ENCODE peak calls at places on chromosome 22, in eight cellular contexts. Z is CD8-positive, alpha-beta T cell; K is colonic mucosa; C is breast epithelium; G is tibial nerve; I is tibial artery; F is lower lobe of right lung; U is kidney. P is an unnamed sample. For H3K4me1, the result is how much of the 10 kb centered on the place peaks cover.

GRCh38 chr22:23065069-23065451 is 5.3 kb upstream of the GNAZ start:
- DNase-seq in Z (peak), K (no peak), C (peak), G (no peak), I (no peak), F (peak), U (peak), P (no peak)

GRCh38 chr22:45200230-45200629 is 36.5 kb downstream of the NUP50 start:
- DNase-seq in Z (no peak), K (no peak), C (no peak), G (no peak), I (no peak), F (peak), U (no peak), P (no peak)

GRCh38 chr22:22893891-22894739 is 6.5 kb downstream of the IGLL5 start:
- DNase-seq in Z (no peak), K (no peak), C (peak), G (no peak), I (peak), F (no peak), U (no peak), P (no peak)

GRCh38 chr22:36907464-36907863 is 6.0 kb upstream of the CSF2RB start:
- DNase-seq in Z (no peak), K (no peak), C (no peak), G (no peak), I (no peak), F (no peak), U (no peak), P (no peak)

GRCh38 chr22:37043828-37044538 is 7.6 kb upstream of the KCTD17 start:
- DNase-seq in Z (peak), K (peak), C (peak), G (peak), I (no peak), F (peak), U (peak), P (no peak)

GRCh38 chr22:37165940-37166674 is 16.4 kb upstream of the IL2RB start:
- DNase-seq in Z (peak), K (no peak), C (no peak), G (no peak), I (no peak), F (peak), U (peak), P (no peak)

GRCh38 chr22:45162531-45162930 is 1.2 kb upstream of the NUP50 start:
- DNase-seq in Z (no peak), K (peak), C (no peak), G (no peak), I (no peak), F (no peak), U (no peak), P (no peak)

GRCh38 chr22:22384668-22385244 is 123.8 kb downstream of the ZNF280B start:
- DNase-seq in Z (no peak), K (no peak), C (no peak), G (no peak), I (no peak), F (no peak), U (no peak), P (no peak)

GRCh38 chr22:27748355-27749168 is 53.0 kb downstream of the MN1 start:
- DNase-seq in Z (no peak), K (no peak), C (no peak), G (no peak), I (no peak), F (no peak), U (no peak), P (no peak)

GRCh38 chr22:37634505-37635002 is 4.9 kb upstream of the SH3BP1 start:
- DNase-seq in Z (no peak), K (no peak), C (no peak), G (no peak), I (no peak), F (no peak), U (no peak), P (no peak)

GRCh38 chr22:40533712-40534378 is 102.7 kb downstream of the MRTFA start:
- DNase-seq in Z (peak), K (no peak), C (no peak), G (peak), I (no peak), F (no peak), U (no peak), P (peak)

GRCh38 chr22:45083659-45084305 is 74.0 kb upstream of the PHF21B start:
- DNase-seq in Z (no peak), K (no peak), C (no peak), G (no peak), I (no peak), F (no peak), U (no peak), P (peak)

GRCh38 chr22:38906024-38906423 is 34.0 kb upstream of the CBX6 start:
- DNase-seq in Z (no peak), K (no peak), C (no peak), G (no peak), I (no peak), F (no peak), U (no peak), P (no peak)

GRCh38 chr22:44915441-44915840 is 94.4 kb downstream of the PHF21B start:
- DNase-seq in Z (no peak), K (no peak), C (peak), G (no peak), I (no peak), F (peak), U (peak), P (no peak)

GRCh38 chr22:48675141-48675827 is 1152.4 kb downstream of the BRD1 start:
- DNase-seq in Z (no peak), K (no peak), C (no peak), G (no peak), I (no peak), F (no peak), U (peak), P (no peak)

GRCh38 chr22:21449531-21450319 is 17.5 kb upstream of the TMEM191C start:
- DNase-seq in Z (no peak), K (peak), C (peak), G (no peak), I (peak), F (peak), U (peak), P (no peak)

GRCh38 chr22:47837703-47838102 is 1075.3 kb downstream of the TBC1D22A start:
- DNase-seq in Z (no peak), K (no peak), C (no peak), G (no peak), I (no peak), F (no peak), U (no peak), P (no peak)

GRCh38 chr22:37971475-37972434 is 12.6 kb downstream of the SOX10 start:
- DNase-seq in Z (no peak), K (no peak), C (no peak), G (no peak), I (no peak), F (no peak), U (no peak), P (no peak)

GRCh38 chr22:44139773-44140172 is 41.0 kb upstream of the PARVG start:
- DNase-seq in Z (no peak), K (no peak), C (no peak), G (no peak), I (no peak), F (no peak), U (peak), P (no peak)

GRCh38 chr22:44616461-44616860 is 85.5 kb upstream of the PRR5 start:
- DNase-seq in Z (no peak), K (no peak), C (no peak), G (no peak), I (no peak), F (peak), U (no peak), P (no peak)

GRCh38 chr22:36816635-36817428 is at the start of gene PVALB:
- DNase-seq in Z (no peak), K (no peak), C (no peak), G (no peak), I (no peak), F (peak), U (no peak), P (no peak)

GRCh38 chr22:37193629-37194191 is 5.7 kb upstream of the C1QTNF6 start:
- DNase-seq in Z (peak), K (peak), C (peak), G (no peak), I (peak), F (peak), U (peak), P (peak)

GRCh38 chr22:39995346-39996252 is 845 bp downstream of the FAM83F start:
- DNase-seq in Z (no peak), K (peak), C (no peak), G (no peak), I (no peak), F (no peak), U (peak), P (no peak)

GRCh38 chr22:38649841-38650522 is 6.2 kb downstream of the FAM227A start:
- DNase-seq in Z (no peak), K (no peak), C (no peak), G (no peak), I (no peak), F (no peak), U (no peak), P (peak)

GRCh38 chr22:39462443-39463147 is 5.8 kb downstream of the MGAT3 start:
- DNase-seq in Z (no peak), K (no peak), C (no peak), G (no peak), I (no peak), F (no peak), U (peak), P (no peak)

GRCh38 chr22:39208013-39208680 is 36.6 kb downstream of the PDGFB start:
- DNase-seq in Z (no peak), K (no peak), C (no peak), G (no peak), I (no peak), F (peak), U (peak), P (no peak)

GRCh38 chr22:38569181-38569971 is 607 bp downstream of the DMC1 start:
- DNase-seq in Z (no peak), K (no peak), C (no peak), G (no peak), I (no peak), F (no peak), U (peak), P (no peak)

GRCh38 chr22:27377501-27377900 is 424.1 kb downstream of the MN1 start:
- DNase-seq in Z (no peak), K (no peak), C (no peak), G (no peak), I (no peak), F (no peak), U (no peak), P (no peak)

GRCh38 chr22:27576815-27577564 is 224.6 kb downstream of the MN1 start:
- DNase-seq in Z (no peak), K (no peak), C (no peak), G (no peak), I (no peak), F (no peak), U (no peak), P (no peak)

GRCh38 chr22:39954584-39955055 is 5.6 kb upstream of the TMA7B start:
- DNase-seq in Z (no peak), K (no peak), C (no peak), G (peak), I (no peak), F (no peak), U (no peak), P (peak)

GRCh38 chr22:44567846-44568493 is 69.9 kb upstream of the RTL6 start:
- DNase-seq in Z (peak), K (peak), C (peak), G (no peak), I (no peak), F (peak), U (no peak), P (no peak)

GRCh38 chr22:48615171-48616008 is 1212.3 kb downstream of the BRD1 start:
- DNase-seq in Z (no peak), K (no peak), C (no peak), G (no peak), I (no peak), F (no peak), U (no peak), P (no peak)

GRCh38 chr22:37521236-37521739 is 2.1 kb upstream of the CARD10 start:
- DNase-seq in Z (no peak), K (peak), C (no peak), G (no peak), I (no peak), F (no peak), U (peak), P (no peak)

GRCh38 chr22:37147186-37147990 is 2.3 kb downstream of the IL2RB start:
- DNase-seq in Z (no peak), K (no peak), C (no peak), G (no peak), I (no peak), F (no peak), U (peak), P (no peak)

GRCh38 chr22:40237241-40237640 is 59.5 kb downstream of the TNRC6B start:
- DNase-seq in Z (no peak), K (no peak), C (no peak), G (no peak), I (no peak), F (no peak), U (no peak), P (no peak)

GRCh38 chr22:44493206-44493605 is 4.8 kb downstream of the RTL6 start:
- DNase-seq in Z (peak), K (no peak), C (no peak), G (no peak), I (no peak), F (no peak), U (no peak), P (no peak)

GRCh38 chr22:39724390-39724789 is 153.8 kb downstream of the CACNA1I start:
- DNase-seq in Z (no peak), K (no peak), C (peak), G (no peak), I (no peak), F (no peak), U (no peak), P (no peak)

GRCh38 chr22:48483764-48484528 is 1343.7 kb downstream of the BRD1 start:
- DNase-seq in Z (no peak), K (no peak), C (peak), G (no peak), I (no peak), F (peak), U (peak), P (no peak)

GRCh38 chr22:31754813-31755212 is 994 bp downstream of the DEPDC5 start:
- DNase-seq in Z (no peak), K (no peak), C (no peak), G (no peak), I (no peak), F (no peak), U (no peak), P (no peak)

DNA sequence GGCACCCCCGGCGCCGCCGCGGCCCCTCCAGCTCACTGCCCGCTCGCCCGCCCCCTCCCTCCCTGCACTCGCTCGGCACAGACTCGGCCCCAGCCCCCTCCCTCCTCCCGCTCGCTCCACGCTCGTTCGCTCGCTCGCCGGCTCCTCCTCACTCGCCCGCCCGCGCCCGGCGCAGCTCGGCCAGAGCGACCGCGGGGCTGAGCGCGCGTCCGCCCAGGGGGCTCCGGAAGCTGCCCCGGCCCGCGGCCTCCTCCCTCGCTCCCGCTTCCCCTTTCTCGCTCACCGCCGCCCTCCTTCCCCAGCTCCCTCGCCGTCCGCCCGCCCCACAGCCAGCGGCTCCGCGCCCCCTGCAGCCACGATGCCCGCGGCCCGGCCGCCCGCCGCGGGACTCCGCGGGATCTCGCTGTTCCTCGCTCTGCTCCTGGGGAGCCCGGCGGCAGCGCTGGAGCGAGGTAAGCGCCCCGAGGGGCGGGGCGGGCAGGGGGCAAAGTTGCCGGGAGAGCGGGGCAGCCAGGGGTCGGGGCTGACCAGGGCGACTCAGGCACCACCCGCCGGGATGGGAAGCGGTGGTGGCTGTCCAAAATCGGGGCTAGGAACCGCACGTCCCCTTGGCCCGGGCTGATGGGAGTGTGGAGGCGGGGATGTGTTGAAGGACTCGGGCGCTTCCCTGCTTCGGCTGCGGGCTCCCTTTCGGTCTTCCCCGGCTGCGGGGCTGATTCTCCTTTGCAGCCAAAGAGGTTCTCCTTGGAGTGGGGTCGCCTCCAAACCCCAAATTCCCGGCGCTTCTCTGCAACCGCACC is at the start of gene SEZ6L:
- DNase-seq in Z (no peak), K (no peak), C (no peak), G (no peak), I (no peak), F (peak), U (no peak), P (no peak)
- TF ChIP-seq CTCF in Z (no peak), K (no peak), C (no peak), G (no peak), I (no peak), F (no peak), U (no peak), P (no peak)

DNA sequence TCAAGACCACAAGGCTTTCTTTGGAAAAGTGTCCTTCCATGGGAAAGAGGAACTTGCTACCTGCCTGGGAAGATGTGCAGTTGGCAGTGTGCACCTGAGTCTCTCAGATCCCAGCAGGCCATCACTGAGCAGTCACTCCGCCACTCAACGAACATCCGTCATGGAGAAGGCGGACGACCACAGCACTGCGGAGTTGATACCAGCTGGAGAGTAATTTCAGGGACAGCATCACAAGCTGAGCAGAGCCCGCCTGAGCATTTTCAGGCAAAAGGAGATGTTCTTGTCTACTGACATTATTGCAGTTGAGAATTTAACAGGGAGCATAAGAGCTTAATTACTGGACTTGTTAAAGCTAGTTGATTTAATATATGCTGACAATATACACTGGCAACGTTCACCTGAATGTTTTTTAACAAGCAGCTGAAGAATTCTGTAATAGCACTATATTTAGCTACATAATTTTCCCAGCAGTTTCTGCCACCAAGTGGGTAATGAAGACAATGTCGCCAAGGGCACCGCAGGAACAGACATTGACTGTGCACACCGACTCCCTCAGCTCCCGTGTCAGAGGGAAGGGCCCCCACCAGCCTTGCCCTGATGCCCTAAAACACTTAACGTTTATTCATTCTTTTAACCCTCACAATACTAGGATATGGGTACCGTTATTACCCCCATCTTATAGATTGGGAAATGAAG is 52.4 kb upstream of the ARFGAP3 start:
- DNase-seq in Z (no peak), K (no peak), C (no peak), G (no peak), I (no peak), F (peak), U (no peak), P (no peak)
- H3K4me1 ChIP-seq in Z (under half), K (under half), C (under half), G (under half), I (half or more), F (half or more), U (under half), P (under half)

GRCh38 chr22:32841175-32841574 is 39.7 kb downstream of the TIMP3 start:
- DNase-seq in Z (no peak), K (no peak), C (no peak), G (no peak), I (no peak), F (no peak), U (no peak), P (no peak)
- H3K27ac ChIP-seq in Z (no peak), K (no peak), C (no peak), G (no peak), I (no peak), F (peak), U (peak), P (no peak)

DNA sequence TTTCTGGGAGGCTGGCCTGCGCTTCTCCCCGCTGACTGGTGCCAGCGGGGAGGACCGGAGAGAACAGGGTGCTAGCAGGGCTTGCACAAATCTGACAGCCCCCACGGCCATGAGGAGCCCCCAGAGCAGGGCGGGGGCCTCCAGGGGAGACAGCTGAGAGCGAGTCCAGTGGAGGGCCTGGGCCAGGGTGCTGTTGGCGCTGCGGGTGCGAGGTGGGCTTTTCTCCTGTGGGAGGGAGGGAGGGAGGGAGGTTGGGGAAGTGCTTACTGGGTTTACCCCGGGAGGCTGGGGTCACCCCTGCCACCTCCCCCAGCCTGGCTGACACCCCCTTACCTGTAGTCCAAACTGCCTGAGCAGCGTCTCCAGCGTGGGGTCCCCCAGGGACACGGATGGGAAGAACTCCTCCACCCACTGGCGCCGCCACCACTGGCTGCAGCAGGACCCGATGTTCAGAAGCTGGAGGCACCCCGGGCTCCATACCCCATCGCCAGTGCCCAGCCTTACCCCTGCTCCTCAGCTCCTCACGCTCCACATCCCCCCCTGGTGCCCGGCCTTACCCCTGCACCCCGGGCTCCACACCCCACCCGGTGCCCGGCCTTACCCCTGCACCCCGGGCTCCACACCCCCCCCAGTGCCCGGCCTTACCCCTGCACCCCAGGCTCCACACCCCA is 3.9 kb downstream of the LMF2 start:
- DNase-seq in Z (no peak), K (no peak), C (no peak), G (no peak), I (no peak), F (peak), U (peak), P (no peak)
- TF ChIP-seq CTCF in Z (no peak), K (no peak), C (no peak), G (no peak), I (no peak), F (no peak), U (no peak), P (peak)

GRCh38 chr22:46610345-46610744 is 9.8 kb upstream of the GRAMD4 start:
- DNase-seq in Z (no peak), K (no peak), C (no peak), G (no peak), I (no peak), F (peak), U (no peak), P (no peak)
- H3K4me1 ChIP-seq in Z (under half), K (under half), C (under half), G (under half), I (under half), F (under half), U (under half), P (under half)

GRCh38 chr22:19472233-19472632 is 6.8 kb downstream of the UFD1 start:
- DNase-seq in Z (no peak), K (no peak), C (no peak), G (no peak), I (no peak), F (no peak), U (no peak), P (no peak)
- H3K27ac ChIP-seq in Z (no peak), K (no peak), C (no peak), G (no peak), I (no peak), F (no peak), U (no peak), P (no peak)

GRCh38 chr22:20117656-20118571 is 888 bp upstream of the TRMT2A start:
- DNase-seq in Z (peak), K (no peak), C (no peak), G (no peak), I (no peak), F (peak), U (peak), P (no peak)

GRCh38 chr22:20115691-20116375 is at the start of gene RANBP1:
- DNase-seq in Z (no peak), K (no peak), C (no peak), G (no peak), I (no peak), F (peak), U (peak), P (no peak)

GRCh38 chr22:20116376-20116950 is 559 bp downstream of the RANBP1 start:
- DNase-seq in Z (no peak), K (no peak), C (no peak), G (no peak), I (no peak), F (no peak), U (no peak), P (no peak)

GRCh38 chr22:20118572-20119020 is 1.6 kb upstream of the TRMT2A start:
- DNase-seq in Z (no peak), K (no peak), C (no peak), G (no peak), I (no peak), F (peak), U (peak), P (no peak)

GRCh38 chr22:20116951-20117645 is at the start of gene TRMT2A:
- DNase-seq in Z (peak), K (peak), C (peak), G (peak), I (peak), F (peak), U (peak), P (peak)
- TF ChIP-seq CTCF in Z (no peak), K (no peak), C (no peak), G (peak), I (no peak), F (peak), U (no peak), P (peak)

GRCh38 chr22:33575041-33575440 is 345.2 kb downstream of the LARGE1 start:
- DNase-seq in Z (no peak), K (no peak), C (no peak), G (no peak), I (no peak), F (no peak), U (no peak), P (no peak)
- H3K4me1 ChIP-seq in Z (under half), K (under half), C (under half), G (under half), I (under half), F (under half), U (under half), P (under half)